ENCODE peak calls at places on chromosome 10, in eight cellular contexts. One of them, this sample, is unnamed.

GRCh38 chr10:21526184-21526951 is 886 bp upstream of the SKIDA1 start:
- DNase-seq in CD4-positive, alpha-beta memory T cell: peak; percentile 76
- DNase-seq in spleen: peak; percentile 91
- DNase-seq in hepatocyte: no peak
- DNase-seq in ovary: peak; percentile 88
- DNase-seq in psoas muscle: peak; percentile 91
- DNase-seq in skeletal muscle cell: peak; percentile 49
- DNase-seq in cardiac fibroblast: peak; percentile 92
- DNase-seq in this sample: no peak

GRCh38 chr10:43396928-43397624 is 11.9 kb downstream of the HNRNPF start:
- DNase-seq in psoas muscle: peak; percentile 92
- DNase-seq in skeletal muscle cell: no peak
- DNase-seq in hepatocyte: peak; percentile 95
- DNase-seq in spleen: peak; percentile 97
- DNase-seq in CD4-positive, alpha-beta memory T cell: peak; percentile 82
- DNase-seq in ovary: peak; percentile 84
- DNase-seq in cardiac fibroblast: peak; percentile 87
- DNase-seq in this sample: no peak

GRCh38 chr10:114103286-114103685 is 59.6 kb downstream of the ADRB1 start:
- DNase-seq in cardiac fibroblast: peak; percentile 76
- DNase-seq in ovary: no peak
- DNase-seq in CD4-positive, alpha-beta memory T cell: no peak
- DNase-seq in hepatocyte: peak; percentile 69
- DNase-seq in skeletal muscle cell: peak; percentile 25
- DNase-seq in spleen: no peak
- DNase-seq in psoas muscle: no peak
- DNase-seq in this sample: peak; percentile 9

GRCh38 chr10:97135464-97135863 is 50.3 kb downstream of the SLIT1 start:
- DNase-seq in hepatocyte: no peak
- DNase-seq in skeletal muscle cell: no peak
- DNase-seq in spleen: peak; percentile 38
- DNase-seq in cardiac fibroblast: no peak
- DNase-seq in CD4-positive, alpha-beta memory T cell: no peak
- DNase-seq in ovary: no peak
- DNase-seq in psoas muscle: no peak
- DNase-seq in this sample: no peak

GRCh38 chr10:69885379-69886156 is 83.9 kb downstream of the COL13A1 start:
- DNase-seq in ovary: no peak
- DNase-seq in hepatocyte: no peak
- DNase-seq in psoas muscle: no peak
- DNase-seq in spleen: no peak
- DNase-seq in CD4-positive, alpha-beta memory T cell: no peak
- DNase-seq in cardiac fibroblast: no peak
- DNase-seq in skeletal muscle cell: no peak
- DNase-seq in this sample: no peak

GRCh38 chr10:123241391-123242141 is 87.4 kb downstream of the BUB3 start:
- DNase-seq in CD4-positive, alpha-beta memory T cell: peak; percentile 88
- DNase-seq in hepatocyte: no peak
- DNase-seq in cardiac fibroblast: no peak
- DNase-seq in skeletal muscle cell: no peak
- DNase-seq in ovary: no peak
- DNase-seq in spleen: no peak
- DNase-seq in psoas muscle: no peak
- DNase-seq in this sample: no peak

GRCh38 chr10:4127518-4128315 is 342.7 kb upstream of the KLF6 start:
- DNase-seq in cardiac fibroblast: no peak
- DNase-seq in spleen: no peak
- DNase-seq in skeletal muscle cell: no peak
- DNase-seq in hepatocyte: peak; percentile 61
- DNase-seq in CD4-positive, alpha-beta memory T cell: no peak
- DNase-seq in psoas muscle: no peak
- DNase-seq in ovary: no peak
- DNase-seq in this sample: no peak

GRCh38 chr10:114593240-114593792 is 64.8 kb downstream of the ABLIM1 start:
- DNase-seq in skeletal muscle cell: no peak
- DNase-seq in ovary: no peak
- DNase-seq in psoas muscle: no peak
- DNase-seq in cardiac fibroblast: no peak
- DNase-seq in CD4-positive, alpha-beta memory T cell: no peak
- DNase-seq in spleen: no peak
- DNase-seq in hepatocyte: peak; percentile 30
- DNase-seq in this sample: no peak

GRCh38 chr10:112875474-112876267 is 74.4 kb upstream of the TCF7L2 start:
- DNase-seq in ovary: no peak
- DNase-seq in cardiac fibroblast: peak; percentile 68
- DNase-seq in psoas muscle: no peak
- DNase-seq in spleen: no peak
- DNase-seq in CD4-positive, alpha-beta memory T cell: no peak
- DNase-seq in hepatocyte: peak; percentile 48
- DNase-seq in skeletal muscle cell: peak; percentile 53
- DNase-seq in this sample: peak; percentile 19

GRCh38 chr10:44168478-44168877 is 216.4 kb downstream of the CXCL12 start:
- DNase-seq in psoas muscle: no peak
- DNase-seq in CD4-positive, alpha-beta memory T cell: no peak
- DNase-seq in spleen: no peak
- DNase-seq in ovary: no peak
- DNase-seq in skeletal muscle cell: no peak
- DNase-seq in hepatocyte: no peak
- DNase-seq in cardiac fibroblast: no peak
- DNase-seq in this sample: no peak

GRCh38 chr10:48932831-48933670 is 6.6 kb downstream of the LRRC18 start:
- DNase-seq in spleen: no peak
- DNase-seq in CD4-positive, alpha-beta memory T cell: no peak
- DNase-seq in ovary: no peak
- DNase-seq in cardiac fibroblast: no peak
- DNase-seq in skeletal muscle cell: no peak
- DNase-seq in hepatocyte: no peak
- DNase-seq in psoas muscle: no peak
- DNase-seq in this sample: no peak

GRCh38 chr10:71094712-71095390 is 117.5 kb upstream of the UNC5B start:
- DNase-seq in hepatocyte: no peak
- DNase-seq in cardiac fibroblast: no peak
- DNase-seq in CD4-positive, alpha-beta memory T cell: no peak
- DNase-seq in psoas muscle: no peak
- DNase-seq in ovary: no peak
- DNase-seq in spleen: no peak
- DNase-seq in skeletal muscle cell: no peak
- DNase-seq in this sample: no peak

GRCh38 chr10:43225787-43226153 is 41.1 kb downstream of the RASGEF1A start:
- DNase-seq in skeletal muscle cell: no peak
- DNase-seq in psoas muscle: no peak
- DNase-seq in CD4-positive, alpha-beta memory T cell: no peak
- DNase-seq in spleen: peak; percentile 74
- DNase-seq in hepatocyte: no peak
- DNase-seq in cardiac fibroblast: no peak
- DNase-seq in ovary: no peak
- DNase-seq in this sample: no peak

GRCh38 chr10:67837519-67838314 is at the start of gene DNAJC12:
- DNase-seq in CD4-positive, alpha-beta memory T cell: no peak
- DNase-seq in ovary: no peak
- DNase-seq in skeletal muscle cell: peak; percentile 41
- DNase-seq in spleen: no peak
- DNase-seq in hepatocyte: peak; percentile 62
- DNase-seq in psoas muscle: no peak
- DNase-seq in cardiac fibroblast: peak; percentile 81
- DNase-seq in this sample: no peak

GRCh38 chr10:25875555-25876165 is 58.4 kb upstream of the MYO3A start:
- DNase-seq in ovary: no peak
- DNase-seq in psoas muscle: peak; percentile 56
- DNase-seq in hepatocyte: peak; percentile 90
- DNase-seq in cardiac fibroblast: peak; percentile 78
- DNase-seq in CD4-positive, alpha-beta memory T cell: peak; percentile 50
- DNase-seq in spleen: peak; percentile 82
- DNase-seq in skeletal muscle cell: peak; percentile 10
- DNase-seq in this sample: no peak

GRCh38 chr10:30830672-30831230 is 200.9 kb downstream of the ZNF438 start:
- DNase-seq in CD4-positive, alpha-beta memory T cell: no peak
- DNase-seq in cardiac fibroblast: no peak
- DNase-seq in spleen: peak; percentile 44
- DNase-seq in ovary: no peak
- DNase-seq in skeletal muscle cell: no peak
- DNase-seq in hepatocyte: no peak
- DNase-seq in psoas muscle: no peak
- DNase-seq in this sample: no peak

GRCh38 chr10:36063396-36063795 is 421.3 kb upstream of the FZD8 start:
- DNase-seq in skeletal muscle cell: no peak
- DNase-seq in spleen: no peak
- DNase-seq in hepatocyte: no peak
- DNase-seq in psoas muscle: no peak
- DNase-seq in ovary: no peak
- DNase-seq in cardiac fibroblast: no peak
- DNase-seq in CD4-positive, alpha-beta memory T cell: no peak
- DNase-seq in this sample: no peak

GRCh38 chr10:84088626-84089025 is 50.7 kb upstream of the GHITM start:
- DNase-seq in skeletal muscle cell: no peak
- DNase-seq in psoas muscle: no peak
- DNase-seq in cardiac fibroblast: peak; percentile 65
- DNase-seq in CD4-positive, alpha-beta memory T cell: no peak
- DNase-seq in ovary: no peak
- DNase-seq in hepatocyte: no peak
- DNase-seq in spleen: no peak
- DNase-seq in this sample: no peak

DNA sequence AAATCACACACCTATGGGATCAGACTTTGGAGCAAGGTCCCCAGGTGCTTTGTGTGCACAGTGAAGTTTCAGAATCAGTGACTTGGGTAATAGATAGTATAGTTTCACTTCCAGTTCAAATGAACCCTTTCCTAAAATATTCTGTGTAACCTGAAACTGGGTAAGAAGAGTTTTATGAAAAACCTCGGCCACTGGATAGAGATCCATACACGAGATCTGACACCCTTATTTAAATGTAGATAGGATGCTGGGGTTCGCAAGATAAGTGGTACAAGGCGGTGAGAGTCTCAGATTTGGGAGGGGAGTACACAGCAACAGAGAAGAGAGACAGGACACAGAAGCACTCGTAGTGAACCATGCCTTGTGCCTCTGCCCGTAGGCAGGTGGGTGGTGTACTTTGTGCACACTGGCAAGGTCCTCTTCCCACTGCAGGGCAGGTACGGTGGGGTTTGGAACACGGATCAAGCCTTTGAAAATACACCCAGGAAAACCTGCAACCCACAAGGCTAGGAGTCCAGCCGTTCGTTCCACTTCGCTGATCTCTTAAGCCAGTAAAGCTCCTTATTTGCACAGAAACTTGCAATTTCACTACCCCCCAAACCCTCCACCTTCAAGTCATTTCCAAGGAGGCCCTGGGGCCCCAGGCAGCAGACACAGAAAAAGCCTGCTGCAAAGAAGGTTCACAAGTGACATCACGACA is 162.8 kb downstream of the USP6NL start:
- DNase-seq in hepatocyte: no peak
- DNase-seq in cardiac fibroblast: no peak
- DNase-seq in CD4-positive, alpha-beta memory T cell: no peak
- DNase-seq in psoas muscle: no peak
- DNase-seq in spleen: no peak
- DNase-seq in skeletal muscle cell: no peak
- DNase-seq in ovary: no peak
- DNase-seq in this sample: no peak
- H3K4me3 ChIP-seq in hepatocyte: no peak overlapping the region
- H3K4me3 ChIP-seq in cardiac fibroblast: no peak overlapping the region
- H3K4me3 ChIP-seq in CD4-positive, alpha-beta memory T cell: no peak overlapping the region
- H3K4me3 ChIP-seq in psoas muscle: no peak overlapping the region
- H3K4me3 ChIP-seq in spleen: no peak overlapping the region
- H3K4me3 ChIP-seq in skeletal muscle cell: no peak overlapping the region
- H3K4me3 ChIP-seq in ovary: no peak overlapping the region
- H3K4me3 ChIP-seq in this sample: no peak overlapping the region

GRCh38 chr10:91201213-91201996 is 19.1 kb upstream of the PCGF5 start:
- DNase-seq in CD4-positive, alpha-beta memory T cell: peak; percentile 54
- DNase-seq in spleen: no peak
- DNase-seq in ovary: no peak
- DNase-seq in psoas muscle: no peak
- DNase-seq in cardiac fibroblast: no peak
- DNase-seq in skeletal muscle cell: no peak
- DNase-seq in hepatocyte: no peak
- DNase-seq in this sample: no peak
- H3K4me3 ChIP-seq in CD4-positive, alpha-beta memory T cell: no peak overlapping the region
- H3K4me3 ChIP-seq in spleen: no peak overlapping the region
- H3K4me3 ChIP-seq in ovary: no peak overlapping the region
- H3K4me3 ChIP-seq in psoas muscle: no peak overlapping the region
- H3K4me3 ChIP-seq in cardiac fibroblast: no peak overlapping the region
- H3K4me3 ChIP-seq in skeletal muscle cell: no peak overlapping the region
- H3K4me3 ChIP-seq in hepatocyte: no peak overlapping the region
- H3K4me3 ChIP-seq in this sample: no peak overlapping the region

DNA sequence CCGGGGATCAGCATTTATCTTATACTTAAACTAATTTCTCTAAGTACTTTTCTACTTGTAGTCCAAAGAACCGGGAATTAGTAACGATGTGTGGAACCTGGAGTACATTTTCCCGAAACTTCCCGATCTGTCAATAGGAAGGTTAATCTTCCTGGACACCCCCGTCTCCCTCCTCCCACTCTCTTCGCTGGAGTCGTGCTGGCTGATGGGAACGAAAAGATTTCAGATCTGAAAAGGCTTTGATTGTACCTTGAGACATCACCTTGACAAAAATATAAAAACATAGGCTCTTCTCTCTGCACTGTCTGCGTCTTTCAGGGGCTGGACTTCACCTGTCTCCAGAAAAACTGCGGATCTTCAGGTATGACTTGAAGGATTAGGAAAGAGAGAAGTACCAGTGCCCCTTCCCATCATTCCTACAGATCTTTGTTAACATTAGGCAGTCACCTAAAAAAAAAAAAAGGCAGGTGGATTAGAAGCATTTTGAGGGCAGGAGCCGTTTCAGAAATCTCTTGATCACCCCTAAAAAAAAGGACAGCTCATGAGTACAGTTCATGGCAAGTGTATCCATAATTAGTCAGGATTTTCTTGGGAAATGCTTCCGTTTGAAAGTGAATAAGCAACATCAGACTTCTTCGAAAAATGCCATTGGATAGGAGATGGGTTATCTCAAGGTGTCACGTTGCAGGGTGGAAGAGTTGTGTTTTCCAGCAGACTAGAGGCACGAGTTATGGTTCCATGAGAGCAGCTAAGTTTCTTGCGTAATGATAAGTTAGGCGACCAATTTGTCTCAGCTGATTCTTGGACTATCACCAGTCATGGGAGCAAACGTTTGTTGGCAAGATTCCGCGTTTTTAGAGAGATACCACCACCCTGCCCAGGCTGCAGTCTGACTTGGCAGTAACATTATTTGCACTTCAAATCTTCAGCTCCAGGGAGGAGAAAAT is 7.8 kb upstream of the BAMBI start:
- DNase-seq in skeletal muscle cell: no peak
- DNase-seq in CD4-positive, alpha-beta memory T cell: no peak
- DNase-seq in ovary: no peak
- DNase-seq in spleen: no peak
- DNase-seq in psoas muscle: no peak
- DNase-seq in cardiac fibroblast: no peak
- DNase-seq in hepatocyte: no peak
- DNase-seq in this sample: no peak
- H3K4me3 ChIP-seq in skeletal muscle cell: peak overlapping the region; percentile 50
- H3K4me3 ChIP-seq in CD4-positive, alpha-beta memory T cell: no peak overlapping the region
- H3K4me3 ChIP-seq in ovary: peak overlapping the region; percentile 40
- H3K4me3 ChIP-seq in spleen: peak overlapping the region; percentile 27
- H3K4me3 ChIP-seq in psoas muscle: peak overlapping the region; percentile 61
- H3K4me3 ChIP-seq in cardiac fibroblast: peak overlapping the region; percentile 47
- H3K4me3 ChIP-seq in hepatocyte: peak overlapping the region; percentile 72
- H3K4me3 ChIP-seq in this sample: no peak overlapping the region

GRCh38 chr10:117865945-117866344 is 180.8 kb downstream of the RAB11FIP2 start:
- DNase-seq in skeletal muscle cell: no peak
- DNase-seq in CD4-positive, alpha-beta memory T cell: no peak
- DNase-seq in hepatocyte: no peak
- DNase-seq in spleen: no peak
- DNase-seq in cardiac fibroblast: no peak
- DNase-seq in psoas muscle: no peak
- DNase-seq in ovary: no peak
- DNase-seq in this sample: no peak

GRCh38 chr10:117868151-117868550 is 178.6 kb downstream of the RAB11FIP2 start:
- DNase-seq in ovary: no peak
- DNase-seq in skeletal muscle cell: no peak
- DNase-seq in CD4-positive, alpha-beta memory T cell: no peak
- DNase-seq in hepatocyte: no peak
- DNase-seq in cardiac fibroblast: no peak
- DNase-seq in psoas muscle: no peak
- DNase-seq in spleen: no peak
- DNase-seq in this sample: no peak
- H3K4me3 ChIP-seq in ovary: no peak overlapping the region
- H3K4me3 ChIP-seq in skeletal muscle cell: no peak overlapping the region
- H3K4me3 ChIP-seq in CD4-positive, alpha-beta memory T cell: no peak overlapping the region
- H3K4me3 ChIP-seq in hepatocyte: no peak overlapping the region
- H3K4me3 ChIP-seq in cardiac fibroblast: no peak overlapping the region
- H3K4me3 ChIP-seq in psoas muscle: no peak overlapping the region
- H3K4me3 ChIP-seq in spleen: no peak overlapping the region
- H3K4me3 ChIP-seq in this sample: no peak overlapping the region